ENCODE peak calls at places on chromosome 3, in five cellular contexts. K, E, H, D and R are unnamed samples.

GRCh38 chr3:69562001-69562400 is 176.1 kb upstream of the FRMD4B start:
- DNase-seq in K (no peak), E (no peak), H (no peak), D (no peak), R (no peak)

GRCh38 chr3:14319654-14320182 is 82.7 kb upstream of the SLC6A6 start:
- DNase-seq in K (peak), E (peak), H (peak), D (peak), R (peak)

GRCh38 chr3:125479091-125479490 is 40.9 kb downstream of the SNX4 start:
- DNase-seq in K (no peak), E (no peak), H (no peak), D (no peak), R (no peak)

GRCh38 chr3:175179055-175179454 is 319.9 kb downstream of the NAALADL2 start:
- DNase-seq in K (no peak), E (no peak), H (peak), D (no peak), R (no peak)

GRCh38 chr3:70982700-70983140 is 600.8 kb downstream of the FOXP1 start:
- DNase-seq in K (peak), E (peak), H (peak), D (no peak), R (no peak)

GRCh38 chr3:53161820-53162671 is 1.0 kb downstream of the PRKCD start:
- DNase-seq in K (peak), E (no peak), H (no peak), D (no peak), R (no peak)

GRCh38 chr3:150407818-150408231 is 273 bp upstream of the TSC22D2 start:
- DNase-seq in K (no peak), E (peak), H (no peak), D (no peak), R (no peak)

GRCh38 chr3:177992993-177993969 is 543.0 kb upstream of the KCNMB2 start:
- DNase-seq in K (no peak), E (no peak), H (no peak), D (no peak), R (no peak)

GRCh38 chr3:1632128-1632527 is 466.5 kb upstream of the CNTN4 start:
- DNase-seq in K (no peak), E (no peak), H (no peak), D (no peak), R (no peak)

GRCh38 chr3:71395927-71396695 is 187.4 kb downstream of the FOXP1 start:
- DNase-seq in K (no peak), E (no peak), H (peak), D (no peak), R (no peak)

GRCh38 chr3:181610973-181611265 is 100.8 kb upstream of the SOX2 start:
- DNase-seq in K (no peak), E (no peak), H (no peak), D (no peak), R (no peak)

GRCh38 chr3:193851416-193851815 is 258.4 kb downstream of the OPA1 start:
- DNase-seq in K (no peak), E (no peak), H (no peak), D (no peak), R (no peak)

GRCh38 chr3:82354181-82354696 is 592.8 kb upstream of the GBE1 start:
- DNase-seq in K (no peak), E (peak), H (no peak), D (no peak), R (no peak)

GRCh38 chr3:171028779-171029232 is 2.3 kb upstream of the SLC2A2 start:
- DNase-seq in K (no peak), E (peak), H (peak), D (no peak), R (no peak)

GRCh38 chr3:48532974-48533337 is 23.6 kb downstream of the PFKFB4 start:
- DNase-seq in K (no peak), E (no peak), H (no peak), D (no peak), R (no peak)

GRCh38 chr3:65559643-65560042 is 479.1 kb downstream of the MAGI1 start:
- DNase-seq in K (no peak), E (no peak), H (no peak), D (no peak), R (no peak)

GRCh38 chr3:173258721-173259120 is 117.7 kb upstream of the SPATA16 start:
- DNase-seq in K (no peak), E (no peak), H (no peak), D (no peak), R (no peak)

GRCh38 chr3:78967061-78967460 is 800.7 kb downstream of the ROBO1 start:
- DNase-seq in K (no peak), E (no peak), H (no peak), D (no peak), R (no peak)

GRCh38 chr3:85189731-85190130 is 230.9 kb downstream of the CADM2 start:
- DNase-seq in K (no peak), E (no peak), H (no peak), D (no peak), R (no peak)

GRCh38 chr3:43872301-43872700 is 181.6 kb downstream of the ABHD5 start:
- DNase-seq in K (no peak), E (peak), H (peak), D (no peak), R (no peak)

GRCh38 chr3:174321549-174321948 is 537.6 kb upstream of the NAALADL2 start:
- DNase-seq in K (no peak), E (no peak), H (no peak), D (no peak), R (no peak)

GRCh38 chr3:39121626-39122025 is 14.1 kb downstream of the TTC21A start:
- DNase-seq in K (no peak), E (no peak), H (no peak), D (no peak), R (no peak)

GRCh38 chr3:98573231-98573728 is 20.1 kb downstream of the CPOX start:
- DNase-seq in K (peak), E (peak), H (no peak), D (no peak), R (no peak)

GRCh38 chr3:129428020-129428381 is 435 bp downstream of the EFCAB12 start:
- DNase-seq in K (no peak), E (no peak), H (no peak), D (no peak), R (no peak)

GRCh38 chr3:42351221-42351620 is 59.2 kb downstream of the LYZL4 start:
- DNase-seq in K (no peak), E (peak), H (peak), D (no peak), R (no peak)

GRCh38 chr3:157156844-157157635 is 2.9 kb downstream of the CCNL1 start:
- DNase-seq in K (peak), E (no peak), H (no peak), D (no peak), R (no peak)

GRCh38 chr3:78281381-78281780 is 1241.5 kb downstream of the ROBO2 start:
- DNase-seq in K (peak), E (no peak), H (no peak), D (no peak), R (no peak)

GRCh38 chr3:187950671-187951070 is 203.3 kb upstream of the LPP start:
- DNase-seq in K (no peak), E (no peak), H (no peak), D (no peak), R (no peak)

GRCh38 chr3:8443829-8444791 is 57.5 kb upstream of the LMCD1 start:
- DNase-seq in K (peak), E (peak), H (peak), D (no peak), R (peak)

GRCh38 chr3:53192608-53193007 is 31.6 kb downstream of the PRKCD start:
- DNase-seq in K (no peak), E (no peak), H (no peak), D (peak), R (no peak)

GRCh38 chr3:118968640-118969039 is 66.0 kb downstream of the IGSF11 start:
- DNase-seq in K (no peak), E (no peak), H (no peak), D (no peak), R (no peak)

GRCh38 chr3:17577795-17578520 is 164.5 kb downstream of the TBC1D5 start:
- DNase-seq in K (no peak), E (no peak), H (peak), D (no peak), R (no peak)

GRCh38 chr3:46368569-46368968 is 2.2 kb upstream of the CCR5 start:
- DNase-seq in K (peak), E (no peak), H (no peak), D (peak), R (no peak)

GRCh38 chr3:42497009-42497731 is 5.3 kb upstream of the VIPR1 start:
- DNase-seq in K (peak), E (peak), H (peak), D (no peak), R (peak)

DNA sequence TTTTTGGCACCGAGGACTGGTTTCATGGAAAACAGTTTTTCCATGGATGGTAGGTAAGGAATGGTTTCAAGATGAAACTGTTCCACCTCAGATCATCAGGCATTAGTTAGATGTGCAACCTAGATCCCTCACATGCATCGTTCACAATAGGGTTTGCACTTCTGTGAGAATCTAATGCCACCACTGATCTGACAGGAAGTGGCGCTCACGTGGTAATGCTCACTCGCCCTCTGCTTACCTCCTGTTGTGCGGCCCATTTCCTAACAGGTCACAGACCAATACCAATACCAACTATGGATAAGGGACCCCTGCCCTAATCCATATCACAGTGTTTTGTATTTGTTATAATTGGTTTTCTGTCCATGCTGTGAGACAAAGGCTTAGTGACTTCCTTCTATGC is 58.9 kb downstream of the SLMAP start:
- DNase-seq in K (no peak), E (no peak), H (no peak), D (no peak), R (no peak)
- H3K4me3 ChIP-seq in K (no peak), E (no peak), H (no peak), D (no peak), R (no peak)

GRCh38 chr3:113210608-113211369 is 568 bp upstream of the BOC start:
- DNase-seq in K (peak), E (no peak), H (peak), D (no peak), R (no peak)
- H3K4me3 ChIP-seq in K (peak), E (peak), H (peak), D (peak), R (peak)

GRCh38 chr3:107663266-107663665 is 140.5 kb downstream of the BBX start:
- DNase-seq in K (no peak), E (no peak), H (peak), D (no peak), R (no peak)

GRCh38 chr3:107662109-107662477 is 139.3 kb downstream of the BBX start:
- DNase-seq in K (no peak), E (peak), H (peak), D (no peak), R (no peak)

GRCh38 chr3:107664614-107665013 is 141.9 kb downstream of the BBX start:
- DNase-seq in K (peak), E (no peak), H (no peak), D (no peak), R (no peak)

GRCh38 chr3:107661447-107662108 is 138.8 kb downstream of the BBX start:
- DNase-seq in K (no peak), E (no peak), H (no peak), D (no peak), R (no peak)

DNA sequence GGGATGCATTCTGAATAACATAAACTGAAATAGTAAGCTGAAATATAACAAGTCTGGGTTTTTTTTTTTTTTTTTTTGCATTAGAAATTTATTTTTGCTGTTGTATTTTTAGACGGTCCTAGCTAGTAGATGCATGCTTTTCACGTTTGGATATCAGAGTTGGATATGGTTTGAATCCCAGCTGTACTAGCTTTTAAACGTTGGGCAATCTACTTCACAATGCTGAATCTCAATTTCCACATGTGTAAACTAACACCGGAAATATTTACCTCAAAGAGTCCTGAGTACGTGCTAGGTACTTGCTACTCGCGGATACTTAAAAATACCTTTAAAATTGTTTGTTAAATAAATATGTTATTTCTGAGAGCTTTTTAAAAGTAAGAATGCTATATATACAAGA is 139.8 kb downstream of the BBX start:
- DNase-seq in K (no peak), E (no peak), H (no peak), D (no peak), R (no peak)
- H3K4me3 ChIP-seq in K (no peak), E (no peak), H (no peak), D (no peak), R (no peak)

DNA sequence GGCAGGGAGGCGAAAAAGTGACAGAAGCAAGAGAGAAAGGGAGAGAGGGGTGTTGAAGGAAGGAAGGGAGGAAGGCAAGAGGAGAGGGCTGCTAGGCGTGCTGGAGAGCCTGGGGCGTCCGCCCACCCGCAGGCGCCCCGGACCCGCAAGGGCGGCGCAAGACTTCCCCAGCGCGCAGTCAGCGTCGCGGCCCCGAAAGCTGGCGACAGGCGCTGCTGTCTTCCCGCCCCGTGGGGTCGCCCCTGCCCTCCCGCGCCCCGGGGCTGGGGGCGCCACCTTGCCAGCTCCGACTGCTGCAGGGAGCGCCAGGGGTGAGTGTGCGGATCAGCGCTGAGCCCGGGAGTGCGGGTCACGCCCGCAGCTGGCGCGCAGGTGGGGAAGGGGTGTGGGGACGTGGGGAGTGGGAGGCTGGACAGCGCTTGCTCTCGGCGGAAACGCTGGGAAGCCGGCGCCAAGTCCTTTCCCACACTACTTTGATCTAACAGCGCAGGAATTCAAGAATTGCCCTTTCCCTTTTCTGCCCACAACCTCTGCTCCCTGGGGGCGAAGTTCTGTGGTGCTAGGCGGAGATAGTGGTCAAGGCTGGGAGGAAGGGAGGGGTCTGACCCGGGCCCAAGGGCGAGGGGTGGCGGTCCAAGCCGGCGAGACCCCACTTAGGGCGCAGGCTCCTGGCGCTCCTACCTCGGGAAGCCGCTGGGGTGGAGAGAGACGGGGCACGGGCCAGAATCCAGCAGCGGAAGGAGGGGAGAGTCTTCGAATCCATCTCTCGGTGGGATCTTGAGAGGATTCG is 266.1 kb downstream of the CGGBP1 start:
- DNase-seq in K (peak), E (no peak), H (no peak), D (no peak), R (peak)
- H3K4me3 ChIP-seq in K (peak), E (peak), H (peak), D (no peak), R (no peak)

GRCh38 chr3:127546970-127547733 is 43.4 kb downstream of the TPRA1 start:
- DNase-seq in K (peak), E (no peak), H (no peak), D (no peak), R (no peak)
- H3K4me3 ChIP-seq in K (peak), E (peak), H (peak), D (no peak), R (peak)

DNA sequence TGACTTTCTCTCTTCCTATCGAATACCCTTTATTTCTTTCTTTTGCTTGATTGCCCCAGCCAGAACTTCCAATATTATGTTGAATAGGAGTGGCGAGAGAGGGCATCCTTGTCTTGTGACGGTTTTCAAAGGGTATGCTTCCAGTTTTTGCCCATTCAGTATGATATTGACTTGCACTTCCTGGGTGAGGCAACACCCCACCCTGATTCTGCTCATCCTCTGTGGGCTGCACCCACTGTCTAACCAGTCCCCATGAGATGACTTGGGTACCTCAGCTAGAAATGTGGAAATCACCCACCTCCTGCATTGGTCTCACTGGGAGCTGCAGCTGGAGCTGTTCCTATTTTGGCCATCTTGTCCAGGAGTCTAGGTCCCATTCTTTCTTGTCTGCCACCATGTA is 44.8 kb upstream of the KCNH8 start:
- DNase-seq in K (no peak), E (no peak), H (no peak), D (no peak), R (no peak)
- H3K4me3 ChIP-seq in K (no peak), E (no peak), H (no peak), D (no peak), R (no peak)